ENCODE peak calls at places on chromosomes 1 and 21, in eight cellular contexts. One of them, this sample, is unnamed.

GRCh38 chr1:150650193-150650592 is 20.8 kb upstream of the ENSA start:
- DNase-seq in testis: no peak
- DNase-seq in Peyer's patch: peak; percentile 63
- DNase-seq in A549: no peak
- DNase-seq in adrenal gland: peak; percentile 48
- DNase-seq in body of pancreas: peak; percentile 87
- DNase-seq in gastrocnemius medialis: no peak
- DNase-seq in right lobe of liver: no peak
- DNase-seq in this sample: no peak

GRCh38 chr1:24964811-24965570 is 34.9 kb upstream of the RUNX3 start:
- DNase-seq in adrenal gland: peak; percentile 39
- DNase-seq in right lobe of liver: no peak
- DNase-seq in Peyer's patch: peak; percentile 95
- DNase-seq in body of pancreas: peak; percentile 18
- DNase-seq in A549: no peak
- DNase-seq in testis: no peak
- DNase-seq in gastrocnemius medialis: no peak
- DNase-seq in this sample: peak; percentile 25

GRCh38 chr1:35449334-35450008 is 107.7 kb downstream of the KIAA0319L start:
- DNase-seq in adrenal gland: peak; percentile 70
- DNase-seq in gastrocnemius medialis: no peak
- DNase-seq in body of pancreas: no peak
- DNase-seq in testis: no peak
- DNase-seq in Peyer's patch: no peak
- DNase-seq in A549: no peak
- DNase-seq in right lobe of liver: no peak
- DNase-seq in this sample: no peak

GRCh38 chr1:209652873-209653401 is 712 bp upstream of the LAMB3 start:
- DNase-seq in right lobe of liver: peak; percentile 91
- DNase-seq in A549: peak; percentile 60
- DNase-seq in Peyer's patch: peak; percentile 93
- DNase-seq in gastrocnemius medialis: peak; percentile 57
- DNase-seq in testis: peak; percentile 90
- DNase-seq in body of pancreas: peak; percentile 100
- DNase-seq in adrenal gland: peak; percentile 69
- DNase-seq in this sample: peak; percentile 94

GRCh38 chr1:72891976-72892375 is 609.6 kb upstream of the NEGR1 start:
- DNase-seq in A549: no peak
- DNase-seq in body of pancreas: no peak
- DNase-seq in adrenal gland: no peak
- DNase-seq in right lobe of liver: no peak
- DNase-seq in gastrocnemius medialis: no peak
- DNase-seq in Peyer's patch: no peak
- DNase-seq in testis: no peak
- DNase-seq in this sample: no peak

GRCh38 chr1:204295666-204296065 is 64.1 kb downstream of the PLEKHA6 start:
- DNase-seq in Peyer's patch: peak; percentile 67
- DNase-seq in A549: no peak
- DNase-seq in adrenal gland: no peak
- DNase-seq in gastrocnemius medialis: no peak
- DNase-seq in body of pancreas: no peak
- DNase-seq in testis: no peak
- DNase-seq in right lobe of liver: peak; percentile 82
- DNase-seq in this sample: no peak

GRCh38 chr1:103109291-103109920 is 1.1 kb upstream of the COL11A1 start:
- DNase-seq in right lobe of liver: no peak
- DNase-seq in Peyer's patch: no peak
- DNase-seq in body of pancreas: no peak
- DNase-seq in gastrocnemius medialis: no peak
- DNase-seq in adrenal gland: no peak
- DNase-seq in A549: no peak
- DNase-seq in testis: no peak
- DNase-seq in this sample: no peak

GRCh38 chr1:4000811-4001251 is 100.8 kb upstream of the C1orf174 start:
- DNase-seq in A549: no peak
- DNase-seq in right lobe of liver: no peak
- DNase-seq in body of pancreas: no peak
- DNase-seq in Peyer's patch: peak; percentile 24
- DNase-seq in adrenal gland: no peak
- DNase-seq in gastrocnemius medialis: no peak
- DNase-seq in testis: no peak
- DNase-seq in this sample: no peak

GRCh38 chr1:224852901-224853568 is 76.4 kb upstream of the DNAH14 start:
- DNase-seq in gastrocnemius medialis: no peak
- DNase-seq in testis: no peak
- DNase-seq in body of pancreas: no peak
- DNase-seq in Peyer's patch: no peak
- DNase-seq in adrenal gland: no peak
- DNase-seq in right lobe of liver: no peak
- DNase-seq in A549: peak; percentile 41
- DNase-seq in this sample: no peak

GRCh38 chr1:29033829-29034466 is 89.8 kb downstream of the TMEM200B start:
- DNase-seq in A549: peak; percentile 46
- DNase-seq in gastrocnemius medialis: no peak
- DNase-seq in testis: no peak
- DNase-seq in right lobe of liver: no peak
- DNase-seq in body of pancreas: no peak
- DNase-seq in Peyer's patch: no peak
- DNase-seq in adrenal gland: no peak
- DNase-seq in this sample: no peak

GRCh38 chr1:46166521-46167462 is 8.1 kb upstream of the TSPAN1 start:
- DNase-seq in adrenal gland: peak; percentile 65
- DNase-seq in Peyer's patch: peak; percentile 78
- DNase-seq in A549: no peak
- DNase-seq in body of pancreas: peak; percentile 26
- DNase-seq in right lobe of liver: no peak
- DNase-seq in testis: peak; percentile 33
- DNase-seq in gastrocnemius medialis: no peak
- DNase-seq in this sample: peak; percentile 89

GRCh38 chr1:178493301-178493741 is 3.4 kb downstream of the CLEC20A start:
- DNase-seq in adrenal gland: no peak
- DNase-seq in A549: no peak
- DNase-seq in body of pancreas: no peak
- DNase-seq in gastrocnemius medialis: no peak
- DNase-seq in right lobe of liver: no peak
- DNase-seq in Peyer's patch: no peak
- DNase-seq in testis: no peak
- DNase-seq in this sample: no peak

GRCh38 chr21:26041441-26042180 is 129.0 kb downstream of the APP start:
- DNase-seq in Peyer's patch: no peak
- DNase-seq in gastrocnemius medialis: no peak
- DNase-seq in right lobe of liver: no peak
- DNase-seq in testis: no peak
- DNase-seq in A549: no peak
- DNase-seq in adrenal gland: peak; percentile 33
- DNase-seq in body of pancreas: no peak
- DNase-seq in this sample: no peak

GRCh38 chr21:26756491-26757159 is 88.6 kb downstream of the ADAMTS1 start:
- DNase-seq in gastrocnemius medialis: no peak
- DNase-seq in testis: no peak
- DNase-seq in body of pancreas: no peak
- DNase-seq in Peyer's patch: no peak
- DNase-seq in right lobe of liver: no peak
- DNase-seq in adrenal gland: no peak
- DNase-seq in A549: no peak
- DNase-seq in this sample: no peak

DNA sequence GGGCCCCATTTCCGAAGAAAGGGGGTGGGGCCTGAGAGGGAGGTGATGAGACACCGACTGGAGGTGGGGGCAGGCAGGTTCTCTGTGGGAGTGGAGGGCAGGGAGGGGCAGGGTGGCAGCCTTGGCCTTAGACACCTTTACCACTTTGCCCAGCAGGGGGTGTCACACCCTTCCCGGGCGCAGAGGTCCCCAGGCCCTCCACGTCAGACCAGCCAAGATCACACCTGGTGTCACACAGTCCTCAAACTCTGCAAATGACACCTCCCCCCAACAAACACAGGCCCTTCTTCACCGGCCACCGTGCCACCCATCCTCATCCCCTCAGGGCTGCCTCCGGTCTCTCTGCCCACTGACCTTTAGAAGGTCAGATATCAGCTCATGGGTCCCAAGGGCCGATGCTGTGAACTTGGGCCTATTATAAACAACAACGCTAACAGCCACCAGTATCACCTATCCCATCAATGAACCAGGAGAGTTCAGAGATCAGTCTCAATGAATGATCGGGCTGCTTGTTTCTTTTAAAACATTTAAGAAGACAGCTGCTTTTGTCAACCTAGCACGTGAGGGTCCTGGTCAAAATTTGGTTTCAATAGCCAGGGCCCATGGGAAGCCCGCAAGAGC is 103.9 kb downstream of the CASZ1 start:
- DNase-seq in gastrocnemius medialis: peak; percentile 57
- DNase-seq in body of pancreas: peak; percentile 83
- DNase-seq in testis: no peak
- DNase-seq in Peyer's patch: peak; percentile 88
- DNase-seq in A549: peak; percentile 52
- DNase-seq in right lobe of liver: no peak
- DNase-seq in adrenal gland: no peak
- DNase-seq in this sample: no peak
- TF ChIP-seq CTCF in gastrocnemius medialis: no peak
- TF ChIP-seq CTCF in body of pancreas: peak; percentile 45
- TF ChIP-seq CTCF in testis: no peak
- TF ChIP-seq CTCF in Peyer's patch: peak; percentile 16
- TF ChIP-seq CTCF in A549: peak; percentile 42
- TF ChIP-seq CTCF in right lobe of liver: peak; percentile 40
- TF ChIP-seq CTCF in adrenal gland: peak; percentile 4
- TF ChIP-seq CTCF in this sample: no peak

DNA sequence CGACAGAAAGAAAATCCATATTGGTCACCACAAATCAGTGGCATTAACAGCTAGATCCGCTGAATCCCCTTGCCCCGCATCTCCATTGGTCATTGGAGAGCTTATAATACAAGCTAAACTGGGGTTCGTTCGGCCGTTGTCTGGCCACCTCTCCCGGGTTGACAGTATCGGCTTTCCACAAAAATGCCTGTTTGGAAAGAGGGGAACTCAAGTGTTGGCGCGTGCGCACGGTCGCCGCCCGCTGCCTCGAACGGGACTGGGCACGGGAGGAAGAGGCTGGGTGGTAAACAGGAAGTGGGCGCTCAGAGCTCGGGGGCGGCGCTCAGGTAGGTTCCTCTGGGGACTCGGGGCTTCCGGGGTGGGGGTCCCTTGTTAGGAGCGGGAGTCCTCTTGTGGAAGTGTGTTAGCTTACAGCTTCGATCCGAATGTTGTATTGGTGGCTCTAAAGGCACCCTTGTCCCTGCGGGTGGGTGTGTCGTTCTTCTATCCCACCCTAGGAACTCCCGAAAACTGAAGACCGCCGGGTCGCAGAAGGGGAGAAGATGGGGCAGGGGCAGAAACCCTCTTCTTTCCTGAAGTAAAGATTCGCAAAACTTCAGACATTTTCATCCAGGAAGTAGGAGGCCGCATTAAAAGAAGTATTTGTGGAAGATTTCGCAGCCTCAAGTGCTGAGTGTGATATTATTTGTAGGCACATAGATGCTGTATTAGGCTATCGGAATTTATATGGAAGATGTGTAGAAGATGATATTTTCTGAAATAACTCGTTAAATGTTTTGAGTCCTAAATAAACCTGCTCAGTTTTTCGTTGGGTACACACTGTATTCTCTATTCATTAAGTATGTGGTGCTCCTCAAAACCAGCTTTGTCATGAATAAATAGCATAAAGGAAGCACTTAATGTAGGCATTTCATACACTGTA is 988 bp downstream of the BROX start:
- DNase-seq in adrenal gland: peak; percentile 94
- DNase-seq in A549: peak; percentile 95
- DNase-seq in gastrocnemius medialis: peak; percentile 93
- DNase-seq in body of pancreas: peak; percentile 94
- DNase-seq in right lobe of liver: peak; percentile 95
- DNase-seq in Peyer's patch: peak; percentile 98
- DNase-seq in testis: peak; percentile 97
- DNase-seq in this sample: peak; percentile 98
- TF ChIP-seq POLR2A in adrenal gland: peak; percentile 1
- TF ChIP-seq POLR2A in A549: peak; percentile 63
- TF ChIP-seq POLR2A in gastrocnemius medialis: peak; percentile 21
- TF ChIP-seq POLR2A in body of pancreas: peak; percentile 67
- TF ChIP-seq POLR2A in right lobe of liver: no peak
- TF ChIP-seq POLR2A in Peyer's patch: peak; percentile 50
- TF ChIP-seq POLR2A in testis: no peak
- TF ChIP-seq POLR2A in this sample: no peak

DNA sequence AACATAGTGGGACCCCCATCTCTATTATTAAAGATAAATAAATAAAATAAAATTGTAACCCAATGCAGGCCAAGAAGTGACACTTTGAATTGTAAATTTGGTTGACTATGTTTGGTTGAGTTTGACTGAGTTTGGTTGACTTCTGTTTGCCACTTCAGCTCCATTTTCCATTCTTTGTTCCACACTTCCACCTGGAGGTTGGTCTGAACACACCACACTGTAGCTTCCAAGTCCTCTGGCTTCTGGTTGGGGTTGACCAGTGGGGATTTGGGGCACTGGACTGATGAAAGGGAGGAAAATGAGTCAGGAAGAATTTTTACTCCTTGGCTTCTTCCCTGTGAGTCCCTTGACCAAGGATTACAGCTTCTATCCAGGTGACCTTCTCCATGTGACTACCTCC is 40.6 kb upstream of the DIPK1A start:
- DNase-seq in A549: no peak
- DNase-seq in right lobe of liver: no peak
- DNase-seq in gastrocnemius medialis: no peak
- DNase-seq in body of pancreas: no peak
- DNase-seq in adrenal gland: no peak
- DNase-seq in testis: no peak
- DNase-seq in Peyer's patch: no peak
- DNase-seq in this sample: no peak
- TF ChIP-seq CTCF in A549: no peak
- TF ChIP-seq CTCF in right lobe of liver: no peak
- TF ChIP-seq CTCF in gastrocnemius medialis: no peak
- TF ChIP-seq CTCF in body of pancreas: no peak
- TF ChIP-seq CTCF in adrenal gland: no peak
- TF ChIP-seq CTCF in testis: no peak
- TF ChIP-seq CTCF in Peyer's patch: no peak
- TF ChIP-seq CTCF in this sample: no peak

DNA sequence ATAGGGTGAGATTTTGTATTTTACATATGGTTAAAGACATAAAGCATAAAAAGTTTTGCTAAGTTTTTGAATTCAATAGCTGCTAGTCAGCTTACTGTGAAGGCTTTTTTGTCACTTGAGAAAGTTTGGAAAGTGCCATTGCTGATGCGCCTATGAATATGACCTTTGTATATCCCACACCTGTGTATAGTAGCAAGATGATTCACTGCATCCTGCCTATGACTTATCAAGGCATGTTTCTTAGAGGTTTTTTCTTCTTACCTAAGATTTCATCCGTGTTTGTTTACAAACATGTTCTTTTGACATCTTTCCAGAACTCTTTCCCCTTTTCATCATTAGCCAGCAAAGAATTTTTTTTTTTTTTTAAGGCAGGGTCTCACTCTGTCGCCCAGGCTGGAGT is 51.5 kb downstream of the PRKAA2 start:
- DNase-seq in testis: no peak
- DNase-seq in adrenal gland: no peak
- DNase-seq in gastrocnemius medialis: no peak
- DNase-seq in right lobe of liver: no peak
- DNase-seq in A549: no peak
- DNase-seq in Peyer's patch: no peak
- DNase-seq in body of pancreas: no peak
- DNase-seq in this sample: no peak
- TF ChIP-seq POLR2A in testis: no peak
- TF ChIP-seq POLR2A in adrenal gland: no peak
- TF ChIP-seq POLR2A in gastrocnemius medialis: no peak
- TF ChIP-seq POLR2A in right lobe of liver: no peak
- TF ChIP-seq POLR2A in A549: no peak
- TF ChIP-seq POLR2A in Peyer's patch: no peak
- TF ChIP-seq POLR2A in body of pancreas: no peak
- TF ChIP-seq POLR2A in this sample: no peak